ENCODE peak calls at places on chromosome 7, in seven cellular contexts. I, J, Q, P, H, G and C are unnamed samples.

GRCh38 chr7:88566174-88566729 is 193.2 kb upstream of the ZNF804B start:
- DNase-seq in I (no peak), J (no peak), Q (no peak), P (no peak), H (no peak), G (no peak), C (no peak)

GRCh38 chr7:98321301-98321700 is 39.8 kb downstream of the BRI3 start:
- DNase-seq in I (no peak), J (no peak), Q (no peak), P (no peak), H (no peak), G (no peak), C (no peak)

GRCh38 chr7:87528733-87529132 is 53.3 kb upstream of the ABCB4 start:
- DNase-seq in I (no peak), J (no peak), Q (no peak), P (no peak), H (no peak), G (no peak), C (no peak)

GRCh38 chr7:12028508-12028907 is 182.6 kb upstream of the TMEM106B start:
- DNase-seq in I (no peak), J (no peak), Q (no peak), P (no peak), H (no peak), G (no peak), C (no peak)

GRCh38 chr7:103636153-103636552 is 190.1 kb upstream of the SLC26A5 start:
- DNase-seq in I (no peak), J (no peak), Q (no peak), P (no peak), H (no peak), G (no peak), C (peak; percentile 4)

GRCh38 chr7:80905334-80905733 is 13.5 kb downstream of the SEMA3C start:
- DNase-seq in I (no peak), J (no peak), Q (no peak), P (no peak), H (no peak), G (no peak), C (no peak)

GRCh38 chr7:105932835-105933477 is 30.1 kb upstream of the CDHR3 start:
- DNase-seq in I (no peak), J (no peak), Q (no peak), P (no peak), H (no peak), G (no peak), C (no peak)

GRCh38 chr7:151416921-151417320 is 7.1 kb upstream of the WDR86 start:
- DNase-seq in I (no peak), J (no peak), Q (no peak), P (no peak), H (no peak), G (no peak), C (no peak)

GRCh38 chr7:139321071-139321745 is 19.9 kb upstream of the FMC1 start:
- DNase-seq in I (peak; percentile 56), J (peak; percentile 43), Q (no peak), P (no peak), H (no peak), G (peak; percentile 5), C (peak; percentile 66)

GRCh38 chr7:41188163-41189130 is 514.4 kb downstream of the INHBA start:
- DNase-seq in I (no peak), J (no peak), Q (no peak), P (no peak), H (no peak), G (no peak), C (peak; percentile 86)

GRCh38 chr7:18177815-18178660 is 150.4 kb upstream of the PRPS1L1 start:
- DNase-seq in I (peak; percentile 48), J (peak; percentile 58), Q (peak; percentile 53), P (no peak), H (no peak), G (no peak), C (peak; percentile 76)

DNA sequence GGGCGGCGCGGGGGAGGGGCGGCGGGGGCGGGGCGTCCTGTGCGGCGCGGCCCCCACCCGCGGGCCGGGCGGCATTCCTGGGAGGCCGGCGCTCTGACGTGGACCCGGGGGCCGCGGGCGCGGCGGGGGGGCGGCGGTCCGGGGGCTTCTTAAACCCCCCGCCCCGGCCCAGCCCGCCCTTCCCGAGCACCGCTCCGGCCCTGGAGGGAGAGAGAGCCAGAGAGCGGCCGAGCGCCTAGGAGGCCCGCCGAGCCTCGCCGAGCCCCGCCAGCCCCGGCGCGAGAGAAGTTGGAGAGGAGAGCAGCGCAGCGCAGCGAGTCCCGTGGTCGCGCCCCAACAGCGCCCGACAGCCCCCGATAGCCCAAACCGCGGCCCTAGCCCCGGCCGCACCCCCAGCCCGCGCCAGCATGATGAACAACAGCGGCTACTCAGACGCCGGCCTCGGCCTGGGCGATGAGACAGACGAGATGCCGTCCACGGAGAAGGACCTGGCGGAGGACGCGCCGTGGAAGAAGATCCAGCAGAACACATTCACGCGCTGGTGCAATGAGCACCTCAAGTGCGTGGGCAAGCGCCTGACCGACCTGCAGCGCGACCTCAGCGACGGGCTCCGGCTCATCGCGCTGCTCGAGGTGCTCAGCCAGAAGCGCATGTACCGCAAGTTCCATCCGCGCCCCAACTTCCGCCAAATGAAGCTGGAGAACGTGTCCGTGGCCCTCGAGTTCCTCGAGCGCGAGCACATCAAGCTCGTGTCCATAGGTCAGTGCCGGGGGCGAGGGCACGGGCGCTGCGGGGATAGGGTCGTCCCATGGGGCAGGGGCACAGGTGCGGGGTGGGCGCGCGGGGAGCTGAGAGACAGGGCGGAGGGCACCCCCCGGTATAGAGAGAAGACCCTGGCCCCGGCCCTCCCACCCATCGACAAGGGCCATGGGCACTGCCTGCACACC is at the start of gene FLNC:
- DNase-seq in I (no peak), J (peak; percentile 91), Q (no peak), P (peak; percentile 90), H (no peak), G (no peak), C (peak; percentile 49)
- TF ChIP-seq JUND in I (no peak), J (no peak), Q (no peak), P (no peak), H (no peak), G (no peak), C (no peak)

GRCh38 chr7:2017483-2017891 is 215.3 kb downstream of the MAD1L1 start:
- DNase-seq in I (no peak), J (no peak), Q (no peak), P (peak; percentile 43), H (no peak), G (no peak), C (no peak)

GRCh38 chr7:2018786-2019692 is 213.7 kb downstream of the MAD1L1 start:
- DNase-seq in I (no peak), J (peak; percentile 97), Q (no peak), P (peak; percentile 43), H (no peak), G (no peak), C (no peak)

GRCh38 chr7:2022021-2022409 is 210.7 kb downstream of the MAD1L1 start:
- DNase-seq in I (no peak), J (no peak), Q (no peak), P (no peak), H (no peak), G (no peak), C (no peak)

GRCh38 chr7:2017914-2018785 is 214.6 kb downstream of the MAD1L1 start:
- DNase-seq in I (peak; percentile 56), J (peak; percentile 74), Q (no peak), P (peak; percentile 53), H (no peak), G (no peak), C (no peak)

DNA sequence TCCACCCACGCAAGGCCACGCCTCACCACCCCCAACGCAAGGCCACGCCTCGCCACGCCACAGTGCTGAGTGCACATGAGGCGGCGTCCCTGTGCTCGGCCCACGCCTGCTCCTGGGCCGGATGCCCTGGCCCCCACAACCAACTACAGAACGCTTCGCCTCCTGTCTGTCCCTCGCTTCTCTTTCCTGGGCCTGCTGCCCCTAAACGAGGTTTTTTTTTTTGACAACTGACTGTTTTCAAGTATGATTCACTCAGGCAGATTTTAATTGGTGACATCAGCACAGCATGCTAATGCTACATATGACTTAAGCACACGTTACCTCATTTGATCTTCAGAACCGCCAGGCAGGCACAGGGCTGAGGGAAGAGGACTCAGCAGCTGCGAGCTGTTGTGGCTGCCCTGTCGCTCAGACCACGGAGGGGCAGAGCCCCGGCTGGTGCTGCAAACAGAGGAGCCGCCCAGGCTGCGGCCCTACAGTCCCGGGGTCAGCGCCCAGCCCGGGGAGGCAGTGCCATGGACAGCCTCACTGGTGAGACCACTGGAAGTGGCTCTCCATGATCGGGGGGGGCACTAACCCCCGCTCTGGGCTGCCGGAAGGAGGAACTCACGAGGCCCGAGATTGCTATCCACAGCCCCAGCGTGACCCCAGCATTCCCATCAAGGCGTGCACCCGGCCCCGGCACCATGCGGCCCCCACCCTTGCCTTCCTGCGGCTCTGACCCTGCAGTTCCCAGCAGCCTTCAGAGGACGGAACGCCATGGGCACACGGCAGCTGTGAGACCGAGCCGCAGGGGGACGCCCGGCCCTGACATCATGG is 212.8 kb downstream of the MAD1L1 start:
- DNase-seq in I (no peak), J (peak; percentile 71), Q (no peak), P (peak; percentile 48), H (no peak), G (no peak), C (no peak)
- TF ChIP-seq JUND in I (no peak), J (peak; percentile 84), Q (no peak), P (peak; percentile 29), H (no peak), G (no peak), C (no peak)

GRCh38 chr7:57218196-57218716 is 86.0 kb upstream of the ZNF479 start:
- DNase-seq in I (no peak), J (no peak), Q (no peak), P (no peak), H (no peak), G (no peak), C (no peak)

GRCh38 chr7:57215423-57215822 is 83.2 kb upstream of the ZNF479 start:
- DNase-seq in I (no peak), J (no peak), Q (no peak), P (no peak), H (no peak), G (no peak), C (no peak)

GRCh38 chr7:57211428-57212100 is 79.3 kb upstream of the ZNF479 start:
- DNase-seq in I (no peak), J (no peak), Q (no peak), P (no peak), H (no peak), G (no peak), C (no peak)

GRCh38 chr7:57220746-57221145 is 88.5 kb upstream of the ZNF479 start:
- DNase-seq in I (no peak), J (no peak), Q (no peak), P (no peak), H (no peak), G (no peak), C (no peak)

DNA sequence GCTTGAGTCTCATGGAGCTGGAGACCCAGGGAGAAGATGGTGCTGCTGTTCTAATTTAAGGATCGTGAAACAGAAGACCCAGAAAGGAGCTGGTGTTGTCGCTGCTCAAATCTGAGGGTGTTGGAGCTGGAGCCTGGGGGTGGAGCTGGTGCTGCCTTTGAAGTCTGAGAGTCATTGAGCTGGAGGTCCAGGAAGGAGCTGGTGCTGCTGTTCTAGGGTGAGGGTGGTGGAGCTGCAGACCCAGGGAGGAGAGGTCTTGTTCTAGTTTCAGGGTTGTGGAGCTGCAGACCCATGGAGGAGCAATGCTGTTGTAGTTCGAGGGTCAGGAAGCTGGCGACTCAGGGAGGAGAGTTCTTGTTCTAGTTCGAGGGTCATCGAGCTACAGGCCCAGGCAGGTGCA is 84.1 kb upstream of the ZNF479 start:
- DNase-seq in I (no peak), J (no peak), Q (no peak), P (no peak), H (no peak), G (no peak), C (no peak)
- TF ChIP-seq JUND in I (no peak), J (no peak), Q (no peak), P (no peak), H (no peak), G (no peak), C (no peak)

GRCh38 chr7:123480107-123480506 is 54.3 kb downstream of the IQUB start:
- DNase-seq in I (no peak), J (no peak), Q (no peak), P (no peak), H (no peak), G (no peak), C (no peak)
- TF ChIP-seq JUND in I (no peak), J (no peak), Q (no peak), P (no peak), H (no peak), G (no peak), C (no peak)